ENCODE peak calls at places on chromosomes 12 and 14, in five cellular contexts. I is upper lobe of left lung, P is SK-N-SH, A is ovary, B is K562. X is an unnamed sample.

GRCh38 chr14:24372701-24373416 is 4.9 kb downstream of the NFATC4 start:
- DNase-seq in B (no peak), I (no peak), A (no peak), P (peak; percentile 44), X (no peak)

GRCh38 chr14:103290494-103290893 is 43.5 kb upstream of the EIF5 start:
- DNase-seq in A (no peak), P (no peak), B (no peak), I (no peak), X (no peak)

GRCh38 chr14:105199093-105199492 is 18.0 kb upstream of the NUDT14 start:
- DNase-seq in A (no peak), B (peak; percentile 62), I (peak; percentile 84), P (no peak), X (no peak)

GRCh38 chr12:119204137-119204536 is 25.4 kb downstream of the HSPB8 start:
- DNase-seq in P (peak; percentile 53), I (no peak), B (no peak), A (no peak), X (no peak)

GRCh38 chr12:106910202-106910601 is 45.5 kb upstream of the TMEM263 start:
- DNase-seq in I (no peak), P (no peak), A (no peak), B (no peak), X (no peak)

GRCh38 chr12:81627336-81628189 is 131.6 kb downstream of the PPFIA2 start:
- DNase-seq in P (peak; percentile 26), I (no peak), B (peak; percentile 12), A (no peak), X (no peak)

GRCh38 chr14:93317200-93317599 is 15.6 kb downstream of the BTBD7 start:
- DNase-seq in B (no peak), P (no peak), I (no peak), A (no peak), X (no peak)

GRCh38 chr14:68506021-68506644 is 286.7 kb downstream of the ZFP36L1 start:
- DNase-seq in I (peak; percentile 87), A (peak; percentile 67), B (no peak), P (no peak), X (peak; percentile 79)

GRCh38 chr12:7667025-7667575 is 1.4 kb upstream of the APOBEC1 start:
- DNase-seq in I (no peak), P (no peak), B (peak; percentile 11), A (no peak), X (no peak)

GRCh38 chr12:108858399-108859074 is 1.2 kb upstream of the SSH1 start:
- DNase-seq in I (no peak), B (no peak), A (peak; percentile 58), P (no peak), X (peak; percentile 77)

GRCh38 chr14:106564058-106564643 is 1037.8 kb downstream of the TMEM121 start:
- DNase-seq in I (peak; percentile 86), B (peak; percentile 59), P (peak; percentile 45), A (no peak), X (no peak)

GRCh38 chr12:127678945-127679344 is 588.0 kb upstream of the TMEM132C start:
- DNase-seq in P (no peak), B (no peak), I (no peak), A (no peak), X (no peak)

DNA sequence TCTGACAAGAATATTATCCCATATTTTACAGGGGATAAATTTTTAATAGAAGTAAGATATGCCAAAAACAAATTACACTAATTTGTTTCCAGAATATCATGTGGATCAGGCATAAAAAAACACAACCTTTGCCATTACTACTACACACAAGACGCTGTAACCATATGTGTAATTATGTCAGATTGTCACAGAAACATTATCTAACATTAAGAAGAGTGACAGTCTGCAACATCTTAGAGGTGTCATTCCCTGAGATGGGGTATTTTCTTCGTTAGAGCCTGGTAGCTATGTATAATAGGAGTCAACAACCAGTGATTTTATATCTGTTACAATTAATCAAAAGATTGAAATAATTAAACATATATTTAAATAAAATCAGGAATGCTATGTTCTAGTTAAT is 518.9 kb downstream of the RERGL start:
- DNase-seq in A (no peak), B (no peak), I (no peak), P (no peak), X (no peak)
- TF ChIP-seq EP300 in A (no peak), B (no peak), I (no peak), P (no peak), X (no peak)

GRCh38 chr12:14365294-14366210 is at the start of gene ATF7IP:
- DNase-seq in B (peak; percentile 89), P (peak; percentile 96), A (peak; percentile 96), I (peak; percentile 98), X (peak; percentile 98)
- TF ChIP-seq EP300 in B (no peak), P (no peak), A (no peak), I (no peak), X (no peak)

GRCh38 chr12:41515953-41516352 is 327.8 kb downstream of the PDZRN4 start:
- DNase-seq in B (no peak), P (no peak), I (no peak), A (no peak), X (no peak)

GRCh38 chr12:41527529-41528116 is 339.5 kb downstream of the PDZRN4 start:
- DNase-seq in P (no peak), I (no peak), B (no peak), A (no peak), X (no peak)

GRCh38 chr12:41521872-41522379 is 333.8 kb downstream of the PDZRN4 start:
- DNase-seq in P (no peak), B (no peak), A (no peak), I (no peak), X (no peak)
- TF ChIP-seq EP300 in P (peak; percentile 89), B (no peak), A (no peak), I (no peak), X (no peak)

DNA sequence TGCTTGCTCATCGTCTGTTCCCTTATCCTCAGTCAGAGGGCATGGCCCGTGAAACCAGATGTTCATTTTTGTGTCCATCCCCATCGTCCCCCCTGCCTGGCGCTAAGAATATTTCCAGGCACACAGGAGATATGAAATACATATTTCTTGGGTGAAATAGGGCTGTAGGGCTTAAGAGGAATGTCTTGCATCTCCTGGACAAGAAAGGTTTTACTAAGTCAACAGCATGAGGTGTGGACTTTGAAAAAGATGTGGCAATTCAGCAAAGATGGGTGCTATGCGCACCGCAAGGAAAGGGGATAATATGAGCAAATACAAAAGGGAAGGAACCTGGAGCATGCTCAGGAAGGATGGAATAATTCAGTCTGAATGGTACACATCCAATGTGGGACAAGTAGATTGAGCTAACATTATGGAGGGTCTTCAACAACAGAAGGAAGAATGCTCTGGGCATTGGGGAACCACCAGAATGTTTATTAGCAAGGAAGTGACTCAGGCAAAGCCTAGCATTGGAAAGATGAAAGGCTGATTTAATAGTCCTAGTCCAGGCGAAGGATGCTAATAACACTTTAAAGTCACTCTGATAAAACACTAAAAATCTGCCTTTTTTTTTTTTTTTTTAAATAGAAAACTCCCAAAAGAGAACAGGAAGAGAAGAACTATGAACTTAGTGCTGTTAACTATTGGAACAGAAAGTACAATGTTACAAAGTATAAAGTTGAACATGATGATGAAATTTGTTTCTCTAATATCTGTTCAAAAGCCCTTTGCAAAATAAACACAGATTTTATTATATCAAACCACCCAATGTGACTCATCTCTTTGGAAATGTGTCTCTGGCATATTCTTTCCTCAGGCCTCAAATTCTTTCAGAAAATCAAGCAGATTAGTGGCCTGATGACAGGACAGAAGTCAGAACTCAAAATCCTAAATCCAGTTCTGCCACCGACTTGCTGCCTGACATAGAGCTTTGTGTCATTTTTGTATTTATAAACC is 449.5 kb downstream of the BCAT1 start:
- DNase-seq in A (no peak), P (no peak), I (no peak), B (no peak), X (no peak)
- TF ChIP-seq EP300 in A (no peak), P (no peak), I (no peak), B (no peak), X (no peak)